ENCODE peak calls at places on chromosomes 11 and 22, in four cellular contexts. One of them, this sample, is unnamed.

GRCh38 chr11:94740975-94741707 is 27.0 kb upstream of the AMOTL1 start:
- DNase-seq in HTR-8/SVneo: peak; percentile 70
- DNase-seq in NCI-H2081: peak; percentile 14
- DNase-seq in RCC 7860: peak; percentile 21
- DNase-seq in this sample: peak; percentile 9

GRCh38 chr11:68012843-68013610 is 2.9 kb downstream of the ALDH3B1 start:
- DNase-seq in HTR-8/SVneo: peak; percentile 97
- DNase-seq in NCI-H2081: no peak
- DNase-seq in RCC 7860: peak; percentile 98
- DNase-seq in this sample: no peak

GRCh38 chr11:70501026-70501901 is 102.9 kb downstream of the CTTN start:
- DNase-seq in HTR-8/SVneo: no peak
- DNase-seq in NCI-H2081: no peak
- DNase-seq in RCC 7860: no peak
- DNase-seq in this sample: no peak

GRCh38 chr11:44813401-44813800 is 86.6 kb downstream of the TSPAN18 start:
- DNase-seq in HTR-8/SVneo: no peak
- DNase-seq in NCI-H2081: no peak
- DNase-seq in RCC 7860: no peak
- DNase-seq in this sample: no peak

GRCh38 chr11:76805206-76805913 is 22.2 kb downstream of the TSKU start:
- DNase-seq in HTR-8/SVneo: no peak
- DNase-seq in NCI-H2081: no peak
- DNase-seq in RCC 7860: no peak
- DNase-seq in this sample: no peak

GRCh38 chr11:20022363-20023081 is 137.8 kb downstream of the DBX1 start:
- DNase-seq in HTR-8/SVneo: peak; percentile 34
- DNase-seq in NCI-H2081: no peak
- DNase-seq in RCC 7860: no peak
- DNase-seq in this sample: no peak

GRCh38 chr11:61161190-61162091 is at the start of gene VPS37C:
- DNase-seq in HTR-8/SVneo: peak; percentile 93
- DNase-seq in NCI-H2081: peak; percentile 94
- DNase-seq in RCC 7860: peak; percentile 62
- DNase-seq in this sample: peak; percentile 66

GRCh38 chr22:49364398-49364797 is 463.3 kb downstream of the BRD1 start:
- DNase-seq in HTR-8/SVneo: no peak
- DNase-seq in NCI-H2081: no peak
- DNase-seq in RCC 7860: no peak
- DNase-seq in this sample: no peak

GRCh38 chr11:111561801-111562325 is 21.3 kb downstream of the LAYN start:
- DNase-seq in HTR-8/SVneo: peak; percentile 61
- DNase-seq in NCI-H2081: no peak
- DNase-seq in RCC 7860: peak; percentile 68
- DNase-seq in this sample: no peak

GRCh38 chr22:45226681-45227186 is 14.0 kb downstream of the KIAA0930 start:
- DNase-seq in HTR-8/SVneo: no peak
- DNase-seq in NCI-H2081: no peak
- DNase-seq in RCC 7860: peak; percentile 30
- DNase-seq in this sample: peak; percentile 93

GRCh38 chr11:72004515-72005346 is 6.0 kb downstream of the IL18BP start:
- DNase-seq in HTR-8/SVneo: no peak
- DNase-seq in NCI-H2081: no peak
- DNase-seq in RCC 7860: no peak
- DNase-seq in this sample: no peak

This sample was measured in AML-193.